ENCODE peak calls at places on chromosomes 2 and 18, in ten cellular contexts. C is T1000; V is DMS53; S is PC-9; X is AG09319; M is Caki2; R is NCI-H774; L is EL; N is fibroblast of mammary gland; P is effector memory CD8-positive, alpha-beta T cell. J is an unnamed sample.

GRCh38 chr2:144237845-144238637 is 281.9 kb downstream of the ZEB2 start:
- DNase-seq in C (no peak), V (peak; percentile 67), S (no peak), X (no peak), M (no peak), R (peak; percentile 20), L (no peak), N (no peak), P (no peak), J (no peak)

GRCh38 chr18:62744076-62744705 is 28.9 kb downstream of the PHLPP1 start:
- DNase-seq in C (no peak), V (no peak), S (no peak), X (no peak), M (no peak), R (no peak), L (no peak), N (no peak), P (no peak), J (no peak)

GRCh38 chr2:109218087-109218791 is 89.2 kb downstream of the SH3RF3 start:
- DNase-seq in C (no peak), V (peak; percentile 62), S (no peak), X (no peak), M (no peak), R (no peak), L (no peak), N (no peak), P (no peak), J (no peak)

GRCh38 chr18:28043631-28044030 is 133.3 kb downstream of the CDH2 start:
- DNase-seq in C (no peak), V (no peak), S (no peak), X (no peak), M (peak; percentile 52), R (no peak), L (no peak), N (no peak), P (no peak), J (no peak)

GRCh38 chr2:24304098-24304497 is 56.2 kb downstream of the ITSN2 start:
- DNase-seq in C (no peak), V (peak; percentile 13), S (no peak), X (peak; percentile 81), M (no peak), R (peak; percentile 44), L (no peak), N (peak; percentile 98), P (no peak), J (no peak)

GRCh38 chr2:224925822-224926124 is 116.5 kb downstream of the DOCK10 start:
- DNase-seq in C (no peak), V (no peak), S (no peak), X (no peak), M (no peak), R (no peak), L (peak; percentile 17), N (peak; percentile 75), P (no peak), J (no peak)

GRCh38 chr2:20675701-20676352 is 8.9 kb downstream of the GDF7 start:
- DNase-seq in C (no peak), V (peak; percentile 63), S (no peak), X (no peak), M (no peak), R (no peak), L (no peak), N (no peak), P (no peak), J (no peak)

GRCh38 chr2:100741880-100742814 is 77.8 kb upstream of the NPAS2 start:
- DNase-seq in C (peak; percentile 58), V (no peak), S (peak; percentile 53), X (peak; percentile 93), M (peak; percentile 14), R (no peak), L (peak; percentile 94), N (peak; percentile 99), P (no peak), J (no peak)

GRCh38 chr2:223887127-223887526 is 49.7 kb upstream of the AP1S3 start:
- DNase-seq in C (no peak), V (no peak), S (no peak), X (no peak), M (no peak), R (no peak), L (no peak), N (no peak), P (no peak), J (no peak)

J was measured in CD8-positive, alpha-beta memory T cell.